ENCODE peak calls at places on chromosomes 13 and 19, in four cellular contexts. U is HEK293T, O is GM12878, H is HepG2. V is an unnamed sample.

GRCh38 chr13:68025604-68026003 is 795.5 kb upstream of the PCDH9 start:
- DNase-seq in O (no peak), H (no peak), U (no peak), V (no peak)

GRCh38 chr13:50140153-50140552 is 124.9 kb downstream of the KCNRG start:
- DNase-seq in O (no peak), H (no peak), U (no peak), V (no peak)

GRCh38 chr19:16581145-16581970 is 9.1 kb upstream of the SLC35E1 start:
- DNase-seq in H (no peak), U (no peak), O (no peak), V (peak; percentile 71)

GRCh38 chr13:76890036-76890435 is 3.8 kb upstream of the KCTD12 start:
- DNase-seq in H (no peak), O (no peak), U (no peak), V (no peak)

GRCh38 chr19:45385392-45386221 is 15.2 kb upstream of the ERCC2 start:
- DNase-seq in O (no peak), U (no peak), H (no peak), V (no peak)

GRCh38 chr19:38216785-38217746 is 7.0 kb downstream of the DPF1 start:
- DNase-seq in O (no peak), U (no peak), H (no peak), V (peak; percentile 68)

GRCh38 chr13:113364371-113364932 is 522 bp upstream of the GRTP1 start:
- DNase-seq in O (no peak), U (no peak), H (no peak), V (no peak)

GRCh38 chr19:11179716-11180297 is 17.5 kb downstream of the KANK2 start:
- DNase-seq in H (no peak), O (peak; percentile 59), U (no peak), V (no peak)

GRCh38 chr19:17227798-17228367 is 1.9 kb downstream of the OCEL1 start:
- DNase-seq in U (no peak), H (no peak), O (no peak), V (peak; percentile 44)

GRCh38 chr13:105019073-105019472 is 1516.4 kb downstream of the EFNB2 start:
- DNase-seq in H (no peak), O (no peak), U (no peak), V (no peak)

GRCh38 chr19:29514525-29515232 is 11.1 kb upstream of the VSTM2B start:
- DNase-seq in H (no peak), O (no peak), U (no peak), V (no peak)

GRCh38 chr19:3656073-3656746 is 29.6 kb upstream of the CACTIN start:
- DNase-seq in O (no peak), H (no peak), U (no peak), V (no peak)

GRCh38 chr13:86446311-86446710 is 647.1 kb upstream of the SLITRK6 start:
- DNase-seq in O (no peak), H (no peak), U (peak; percentile 67), V (no peak)

GRCh38 chr19:39167461-39168257 is 29.1 kb upstream of the NCCRP1 start:
- DNase-seq in U (no peak), H (no peak), O (no peak), V (no peak)

GRCh38 chr19:8109890-8110662 is 39.3 kb downstream of the FBN3 start:
- DNase-seq in U (no peak), O (no peak), H (no peak), V (no peak)

GRCh38 chr13:89550842-89551422 is 1796.6 kb upstream of the MIR17HG start:
- DNase-seq in U (no peak), H (no peak), O (no peak), V (no peak)

GRCh38 chr13:28327761-28328607 is 166.9 kb downstream of the FLT1 start:
- DNase-seq in O (no peak), H (no peak), U (no peak), V (no peak)

GRCh38 chr13:30366083-30366482 is 56.2 kb upstream of the UBE2L5 start:
- DNase-seq in O (no peak), U (no peak), H (no peak), V (no peak)

GRCh38 chr19:30087381-30088138 is 145.5 kb downstream of the URI1 start:
- DNase-seq in H (no peak), U (no peak), O (no peak), V (no peak)

GRCh38 chr19:3275068-3275582 is 50.7 kb downstream of the CELF5 start:
- DNase-seq in H (peak; percentile 65), U (peak; percentile 76), O (no peak), V (peak; percentile 62)

GRCh38 chr19:18174983-18175382 is 1.4 kb downstream of the IFI30 start:
- DNase-seq in O (no peak), U (no peak), H (no peak), V (peak; percentile 25)

GRCh38 chr19:49468746-49469447 is 5.1 kb upstream of the FLT3LG start:
- DNase-seq in H (no peak), O (peak; percentile 97), U (peak; percentile 41), V (peak; percentile 95)

GRCh38 chr13:113273856-113274590 is 23.0 kb upstream of the LAMP1 start:
- DNase-seq in U (no peak), O (no peak), H (no peak), V (peak; percentile 23)

GRCh38 chr13:113365551-113365971 is 1.6 kb upstream of the GRTP1 start:
- DNase-seq in H (no peak), U (no peak), O (no peak), V (no peak)

GRCh38 chr13:110677731-110678545 is 28.0 kb downstream of the CARS2 start:
- DNase-seq in H (no peak), O (no peak), U (no peak), V (no peak)

GRCh38 chr19:1295169-1296012 is 9.7 kb downstream of the EFNA2 start:
- DNase-seq in H (no peak), U (peak; percentile 89), O (no peak), V (peak; percentile 99)

GRCh38 chr19:18074192-18074591 is 12.5 kb downstream of the IL12RB1 start:
- DNase-seq in O (no peak), H (peak; percentile 33), U (no peak), V (no peak)

GRCh38 chr13:21576424-21576823 is 27.5 kb downstream of the MICU2 start:
- DNase-seq in O (no peak), U (no peak), H (no peak), V (peak; percentile 49)

GRCh38 chr19:49546825-49547565 is 19.2 kb downstream of the RCN3 start:
- DNase-seq in O (peak; percentile 42), H (peak; percentile 85), U (peak; percentile 79), V (peak; percentile 76)

GRCh38 chr19:54851353-54851752 is 1.1 kb downstream of the KIR3DL2 start:
- DNase-seq in O (no peak), H (no peak), U (no peak), V (no peak)

GRCh38 chr13:39779337-39780270 is 124.1 kb downstream of the COG6 start:
- DNase-seq in H (no peak), U (no peak), O (no peak), V (no peak)

GRCh38 chr13:101492251-101492910 is 39.9 kb downstream of the ITGBL1 start:
- DNase-seq in O (no peak), U (no peak), H (no peak), V (no peak)

DNA sequence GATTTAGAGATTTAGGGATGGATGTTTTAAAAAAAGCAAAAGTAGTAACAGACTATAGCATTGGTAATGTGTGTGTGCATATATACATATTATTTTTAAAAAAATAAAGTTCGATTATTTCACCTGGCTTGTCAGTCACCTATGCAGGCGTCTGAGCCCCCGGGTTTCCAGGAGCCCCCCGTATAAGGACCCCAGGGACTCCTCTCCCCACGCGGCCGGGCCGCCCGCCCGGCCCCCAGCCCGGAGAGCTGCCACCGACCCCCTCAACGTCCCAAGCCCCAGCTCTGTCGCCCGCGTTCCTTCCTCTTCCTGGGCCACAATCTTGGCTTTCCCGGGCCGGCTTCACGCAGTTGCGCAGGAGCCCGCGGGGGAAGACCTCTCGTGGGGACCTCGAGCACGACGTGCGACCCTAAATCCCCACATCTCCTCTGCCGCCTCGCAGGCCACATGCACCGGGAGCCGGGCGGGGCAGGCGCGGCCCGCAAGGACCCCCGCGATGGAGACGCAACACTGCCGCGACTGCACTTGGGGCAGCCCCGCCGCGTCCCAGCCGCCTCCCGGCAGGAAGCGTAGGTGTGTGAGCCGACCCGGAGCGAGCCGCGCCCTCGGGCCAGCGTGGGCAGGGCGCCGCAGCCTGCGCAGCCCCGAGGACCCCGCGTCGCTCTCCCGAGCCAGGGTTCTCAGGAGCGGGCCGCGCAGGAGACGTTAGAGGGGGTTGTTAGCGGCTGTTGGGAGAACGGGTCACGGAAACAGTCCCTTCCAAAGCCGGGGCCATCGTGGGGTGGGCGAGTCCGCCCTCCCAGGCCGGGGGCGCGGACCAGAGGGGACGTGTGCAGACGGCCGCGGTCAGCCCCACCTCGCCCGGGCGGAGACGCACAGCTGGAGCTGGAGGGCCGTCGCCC is 840 bp upstream of the CCNA1 start:
- DNase-seq in H (no peak), O (no peak), U (peak; percentile 39), V (no peak)
- TF ChIP-seq FOXK2 in H (no peak), O (no peak), U (no peak), V (no peak)

DNA sequence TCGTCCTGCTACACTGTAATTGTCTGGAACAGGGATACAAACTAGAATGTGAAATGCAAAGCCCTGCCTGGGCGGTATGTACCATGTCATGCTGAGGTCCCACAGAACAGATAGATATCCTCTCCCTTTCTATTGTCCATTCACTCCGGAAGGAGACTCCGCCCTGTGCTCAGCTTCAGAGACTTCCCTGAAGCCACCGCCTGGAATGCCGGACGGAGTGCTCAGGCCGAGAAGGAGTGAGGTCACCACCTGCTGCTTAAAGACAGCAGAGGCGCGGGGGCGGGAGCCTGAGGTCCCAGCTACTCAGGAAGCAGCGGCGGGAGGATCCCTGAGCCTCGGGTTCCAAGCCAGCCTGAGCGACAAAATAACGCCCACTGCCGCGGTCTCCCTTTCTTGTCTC is 890 bp upstream of the ZNF611 start:
- DNase-seq in H (peak; percentile 51), U (no peak), O (no peak), V (no peak)
- TF ChIP-seq FOXK2 in H (no peak), U (no peak), O (no peak), V (no peak)

GRCh38 chr19:13225085-13225484 is 74.9 kb downstream of the IER2 start:
- DNase-seq in U (no peak), H (no peak), O (no peak), V (no peak)

GRCh38 chr19:13225973-13226865 is 76.0 kb downstream of the IER2 start:
- DNase-seq in O (no peak), H (no peak), U (no peak), V (no peak)

GRCh38 chr19:13215572-13216380 is 65.6 kb downstream of the IER2 start:
- DNase-seq in O (peak; percentile 28), H (peak; percentile 35), U (no peak), V (no peak)

GRCh38 chr19:13220847-13221246 is 70.6 kb downstream of the IER2 start:
- DNase-seq in H (no peak), O (no peak), U (no peak), V (no peak)
- TF ChIP-seq FOXK2 in H (no peak), O (no peak), U (no peak), V (no peak)

GRCh38 chr19:4713384-4713951 is 10.2 kb downstream of the DPP9 start:
- DNase-seq in O (no peak), H (no peak), U (no peak), V (no peak)
- TF ChIP-seq FOXK2 in O (no peak), H (no peak), U (no peak), V (no peak)

GRCh38 chr13:106087201-106087600 is 448.3 kb downstream of the EFNB2 start:
- DNase-seq in O (no peak), H (no peak), U (no peak), V (no peak)
- TF ChIP-seq FOXK2 in O (no peak), H (no peak), U (no peak), V (no peak)